ENCODE peak calls at places on chromosomes 3 and 15, in seven cellular contexts. Z, P, M, D, G, V and B are unnamed samples.

GRCh38 chr3:162517110-162517509 is 1020.5 kb downstream of the OTOL1 start:
- DNase-seq in D (no peak), P (no peak), G (no peak), V (no peak), M (no peak), Z (no peak), B (no peak)

GRCh38 chr3:122184591-122184929 is 1.1 kb downstream of the CASR start:
- DNase-seq in G (no peak), V (no peak), Z (no peak), P (no peak), M (no peak), D (no peak), B (no peak)

GRCh38 chr15:75620776-75621536 is 4.6 kb downstream of the SNUPN start:
- DNase-seq in P (peak), D (no peak), M (no peak), V (no peak), Z (peak), G (peak), B (no peak)

GRCh38 chr3:187954486-187955075 is 199.4 kb upstream of the LPP start:
- DNase-seq in M (no peak), Z (peak), P (no peak), G (no peak), V (no peak), D (no peak), B (no peak)

GRCh38 chr15:100686021-100686724 is 83.8 kb downstream of the ASB7 start:
- DNase-seq in G (no peak), P (peak), D (no peak), M (no peak), Z (peak), V (no peak), B (no peak)

GRCh38 chr3:148998715-148999413 is 7.5 kb downstream of the GYG1 start:
- DNase-seq in M (no peak), D (no peak), V (no peak), P (no peak), G (peak), Z (no peak), B (no peak)

GRCh38 chr15:90261811-90262210 is 3.7 kb upstream of the NGRN start:
- DNase-seq in G (no peak), D (no peak), Z (peak), M (no peak), V (no peak), P (no peak), B (no peak)

GRCh38 chr15:75666823-75667501 is 19.2 kb downstream of the SNX33 start:
- DNase-seq in Z (peak), D (peak), V (no peak), M (no peak), P (peak), G (peak), B (no peak)

GRCh38 chr15:38463893-38464292 is 10.0 kb downstream of the FAM98B start:
- DNase-seq in D (no peak), Z (no peak), P (no peak), G (no peak), V (no peak), M (no peak), B (no peak)

GRCh38 chr3:169144691-169145090 is 518.8 kb downstream of the MECOM start:
- DNase-seq in V (no peak), D (no peak), Z (peak), M (no peak), G (no peak), P (no peak), B (no peak)

GRCh38 chr3:149579838-149580542 is 77.8 kb downstream of the WWTR1 start:
- DNase-seq in G (no peak), P (no peak), M (no peak), V (no peak), D (peak), Z (no peak), B (no peak)

GRCh38 chr3:16295298-16295890 is 30.4 kb downstream of the OXNAD1 start:
- DNase-seq in Z (no peak), V (no peak), M (no peak), G (no peak), D (no peak), P (no peak), B (no peak)

GRCh38 chr3:103410231-103410630 is 975.4 kb downstream of the ZPLD1 start:
- DNase-seq in M (no peak), Z (no peak), V (no peak), D (no peak), P (no peak), G (peak), B (no peak)

GRCh38 chr15:70475921-70476320 is 287.4 kb downstream of the UACA start:
- DNase-seq in M (no peak), Z (no peak), G (no peak), P (no peak), V (no peak), D (no peak), B (no peak)

GRCh38 chr3:127197300-127198150 is 4.6 kb downstream of the PRR23E start:
- DNase-seq in Z (no peak), D (no peak), M (no peak), G (no peak), V (no peak), P (no peak), B (no peak)

GRCh38 chr3:63795438-63795837 is 23.7 kb upstream of the C3orf49 start:
- DNase-seq in M (no peak), G (no peak), P (no peak), D (no peak), V (no peak), Z (no peak), B (no peak)

GRCh38 chr15:57551717-57552677 is 39.7 kb upstream of the MYZAP start:
- DNase-seq in V (no peak), G (no peak), Z (peak), M (peak), D (peak), P (no peak), B (no peak)

GRCh38 chr3:56926513-56927282 is 124.9 kb upstream of the ARHGEF3 start:
- DNase-seq in V (no peak), Z (peak), P (no peak), G (no peak), M (no peak), D (no peak), B (peak)

GRCh38 chr3:133963657-133964396 is 65.9 kb downstream of the SLCO2A1 start:
- DNase-seq in V (no peak), Z (no peak), P (no peak), M (no peak), D (no peak), G (peak), B (no peak)

GRCh38 chr3:53581671-53582070 is 87.3 kb downstream of the CACNA1D start:
- DNase-seq in D (no peak), G (peak), P (no peak), V (no peak), M (no peak), Z (no peak), B (no peak)

GRCh38 chr3:64859625-64860590 is 172.1 kb upstream of the ADAMTS9 start:
- DNase-seq in Z (peak), M (no peak), P (no peak), G (no peak), V (no peak), D (no peak), B (no peak)

GRCh38 chr3:23624305-23624704 is 181.4 kb upstream of the UBE2E1 start:
- DNase-seq in V (no peak), P (no peak), D (no peak), M (no peak), G (no peak), Z (no peak), B (no peak)

GRCh38 chr15:48866141-48866563 is 11.8 kb upstream of the EID1 start:
- DNase-seq in P (no peak), D (no peak), V (no peak), Z (peak), G (no peak), M (no peak), B (no peak)

GRCh38 chr3:49213541-49213943 is 42.1 kb downstream of the KLHDC8B start:
- DNase-seq in P (no peak), G (no peak), M (no peak), D (no peak), V (no peak), Z (no peak), B (no peak)

GRCh38 chr3:70973558-70973957 is 610.0 kb downstream of the FOXP1 start:
- DNase-seq in D (no peak), Z (peak), G (peak), P (no peak), V (no peak), M (no peak), B (no peak)

GRCh38 chr3:31952205-31952604 is 28.9 kb downstream of the OSBPL10 start:
- DNase-seq in Z (no peak), M (no peak), P (no peak), G (no peak), D (no peak), V (no peak), B (no peak)

GRCh38 chr3:193053031-193053430 is 135.4 kb upstream of the MB21D2 start:
- DNase-seq in Z (peak), P (no peak), G (no peak), V (no peak), D (no peak), M (no peak), B (no peak)

GRCh38 chr15:68550498-68551295 is 28.1 kb upstream of the CORO2B start:
- DNase-seq in M (peak), Z (peak), P (peak), D (peak), G (peak), V (peak), B (peak)

GRCh38 chr3:38614091-38614490 is 35.4 kb downstream of the SCN5A start:
- DNase-seq in M (no peak), D (no peak), Z (no peak), G (no peak), P (no peak), V (no peak), B (no peak)

GRCh38 chr3:152183473-152183872 is 85.3 kb upstream of the MBNL1 start:
- DNase-seq in Z (peak), D (peak), V (peak), P (peak), G (peak), M (no peak), B (no peak)

GRCh38 chr3:154040283-154040682 is 80.9 kb upstream of the ARHGEF26 start:
- DNase-seq in D (peak), Z (peak), V (no peak), G (peak), P (no peak), M (no peak), B (no peak)

GRCh38 chr15:92155941-92156340 is 237.7 kb upstream of the ST8SIA2 start:
- DNase-seq in Z (no peak), P (no peak), M (no peak), G (no peak), V (no peak), D (no peak), B (no peak)

GRCh38 chr3:54042259-54042823 is 80.0 kb upstream of the CACNA2D3 start:
- DNase-seq in P (no peak), Z (no peak), G (no peak), M (no peak), V (no peak), D (no peak), B (no peak)

GRCh38 chr3:54826255-54826691 is 101.6 kb downstream of the LRTM1 start:
- DNase-seq in Z (no peak), V (no peak), D (no peak), P (no peak), G (no peak), M (no peak), B (no peak)

GRCh38 chr15:42490743-42491539 is at the start of gene ZNF106:
- DNase-seq in V (peak), Z (peak), P (peak), G (peak), D (peak), M (peak), B (peak)

GRCh38 chr15:52005748-52006701 is 13.0 kb upstream of the MAPK6 start:
- DNase-seq in M (no peak), D (no peak), V (no peak), G (no peak), Z (peak), P (no peak), B (no peak)

GRCh38 chr3:151443583-151443982 is 17.3 kb downstream of the IGSF10 start:
- DNase-seq in Z (no peak), G (peak), D (no peak), P (no peak), V (no peak), M (no peak), B (no peak)

GRCh38 chr3:72655758-72656157 is 192.5 kb downstream of the SHQ1 start:
- DNase-seq in V (no peak), G (peak), M (no peak), P (no peak), Z (no peak), D (no peak), B (no peak)
- TF ChIP-seq CTCF in V (peak), G (peak), M (no peak), P (no peak), Z (no peak), D (peak), B (no peak)

GRCh38 chr3:4587061-4587837 is 94.1 kb downstream of the ITPR1 start:
- DNase-seq in Z (no peak), G (no peak), D (no peak), M (no peak), V (no peak), P (no peak), B (no peak)

GRCh38 chr3:4588410-4588809 is 95.3 kb downstream of the ITPR1 start:
- DNase-seq in Z (no peak), M (no peak), V (no peak), G (no peak), D (no peak), P (no peak), B (no peak)

GRCh38 chr3:4589475-4590111 is 96.4 kb downstream of the ITPR1 start:
- DNase-seq in P (peak), Z (no peak), V (no peak), M (no peak), G (no peak), D (no peak), B (no peak)

GRCh38 chr3:4586381-4586780 is 93.2 kb downstream of the ITPR1 start:
- DNase-seq in Z (no peak), M (no peak), P (no peak), V (no peak), G (no peak), D (no peak), B (no peak)

DNA sequence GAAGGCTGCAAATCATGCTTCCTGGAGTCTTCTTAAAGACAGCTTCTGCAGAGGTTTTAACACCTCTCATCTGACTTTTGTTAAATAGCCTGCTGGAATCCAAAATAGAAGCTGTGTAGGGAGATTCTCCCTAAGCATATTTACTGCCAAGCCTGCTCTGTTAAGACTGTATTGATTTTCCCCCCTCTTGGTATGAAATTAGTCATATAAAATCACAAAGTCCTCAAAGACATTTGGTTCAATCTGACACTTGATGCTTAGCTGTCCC is 94.6 kb downstream of the ITPR1 start:
- DNase-seq in V (no peak), G (no peak), M (no peak), P (no peak), D (no peak), Z (no peak), B (no peak)
- TF ChIP-seq CTCF in V (no peak), G (no peak), M (no peak), P (no peak), D (no peak), Z (no peak), B (no peak)

GRCh38 chr15:62392411-62392810 is 227.3 kb upstream of the C2CD4B start:
- DNase-seq in D (no peak), G (peak), V (peak), Z (peak), P (peak), M (no peak), B (no peak)
- TF ChIP-seq CTCF in D (no peak), G (no peak), V (no peak), Z (no peak), P (no peak), M (no peak), B (no peak)

DNA sequence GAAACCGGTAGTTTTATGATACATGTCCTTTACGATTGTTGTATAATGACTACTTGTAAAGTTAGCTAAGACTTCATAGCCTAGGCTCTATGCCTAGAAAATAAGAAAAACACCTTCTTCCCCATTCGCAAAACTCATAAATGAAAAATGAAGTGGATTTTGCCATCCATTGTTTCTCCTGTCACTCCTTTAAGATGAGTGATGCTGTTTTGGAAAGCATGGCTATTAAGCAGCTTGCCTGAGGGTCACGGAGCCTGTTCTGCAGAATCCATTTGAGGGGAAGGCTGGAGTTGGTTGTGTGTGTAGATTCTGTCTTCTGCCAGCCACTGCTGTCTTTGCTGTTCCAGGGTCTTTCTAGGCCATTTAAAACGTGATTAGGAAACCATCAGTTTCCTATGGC is 31.5 kb downstream of the ROBO2 start:
- DNase-seq in V (no peak), M (no peak), P (no peak), Z (no peak), D (no peak), G (no peak), B (no peak)
- TF ChIP-seq CTCF in V (no peak), M (no peak), P (no peak), Z (no peak), D (no peak), G (no peak), B (no peak)

GRCh38 chr15:77584201-77584600 is 48.5 kb downstream of the LINGO1 start:
- DNase-seq in M (no peak), Z (no peak), V (no peak), G (peak), D (no peak), P (no peak), B (no peak)
- TF ChIP-seq CTCF in M (no peak), Z (no peak), V (peak), G (peak), D (peak), P (no peak), B (no peak)

GRCh38 chr3:9951598-9951961 is 628 bp downstream of the PRRT3 start:
- DNase-seq in G (no peak), Z (no peak), M (no peak), V (no peak), P (no peak), D (no peak), B (no peak)

GRCh38 chr3:9951962-9952805 is at the start of gene PRRT3:
- DNase-seq in Z (peak), V (peak), D (no peak), P (no peak), M (no peak), G (peak), B (peak)

GRCh38 chr3:9955611-9956352 is 3.6 kb upstream of the PRRT3 start:
- DNase-seq in D (no peak), M (no peak), G (no peak), Z (no peak), V (no peak), P (no peak), B (no peak)

GRCh38 chr3:9955067-9955502 is 2.9 kb upstream of the PRRT3 start:
- DNase-seq in V (no peak), G (no peak), D (no peak), Z (peak), M (peak), P (no peak), B (no peak)

GRCh38 chr3:9957214-9957613 is 5.0 kb upstream of the PRRT3 start:
- DNase-seq in Z (no peak), P (no peak), G (peak), V (no peak), D (no peak), M (no peak), B (no peak)
- TF ChIP-seq CTCF in Z (no peak), P (no peak), G (peak), V (no peak), D (no peak), M (no peak), B (no peak)

DNA sequence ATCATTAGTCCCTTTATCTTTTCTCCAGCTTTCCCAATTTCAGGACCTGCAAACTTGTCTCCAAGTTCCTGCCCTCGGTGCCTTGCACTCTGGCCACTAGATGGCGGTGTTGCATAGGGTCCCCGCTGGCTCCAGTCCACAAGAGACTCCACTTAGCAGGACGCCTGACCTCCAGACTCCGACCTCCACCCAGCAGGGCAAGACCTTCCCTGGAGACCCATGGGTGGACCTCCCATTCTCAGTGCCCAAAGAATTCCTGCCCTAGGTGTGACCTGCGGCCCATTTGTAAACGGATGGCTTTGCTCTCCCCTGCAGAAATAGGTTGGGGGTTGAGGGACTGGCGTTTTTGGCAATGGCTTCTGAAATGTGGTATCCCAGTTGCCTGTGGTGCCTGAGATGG is 82.6 kb downstream of the LSM3 start:
- DNase-seq in P (peak), V (peak), D (peak), G (peak), Z (peak), M (peak), B (peak)
- TF ChIP-seq CTCF in P (peak), V (peak), D (peak), G (peak), Z (peak), M (peak), B (peak)

DNA sequence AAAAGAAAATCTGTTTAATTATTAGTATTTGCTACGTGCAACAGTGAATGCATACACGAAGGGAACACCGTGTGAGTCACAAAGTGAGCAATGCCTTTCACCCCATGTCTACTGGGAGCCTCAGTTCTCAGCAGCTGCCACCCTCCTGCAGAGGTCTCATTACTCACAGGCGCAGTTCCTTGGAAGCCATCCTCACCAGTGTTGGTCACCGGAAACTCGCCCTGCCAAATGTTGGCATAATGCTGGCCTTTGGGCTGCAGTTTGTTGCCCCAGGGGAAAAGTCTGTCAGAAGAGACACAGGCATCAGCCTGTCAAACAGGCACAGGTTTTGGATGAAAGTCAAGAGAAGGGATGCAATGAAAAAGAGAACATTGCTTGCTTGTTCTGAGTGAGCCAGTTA is 50.1 kb downstream of the SUMF1 start:
- DNase-seq in V (no peak), G (no peak), M (no peak), Z (peak), P (peak), D (peak), B (no peak)
- TF ChIP-seq CTCF in V (no peak), G (no peak), M (no peak), Z (no peak), P (no peak), D (no peak), B (no peak)